ENCODE peak calls at places on chromosomes 12 and 14, in six cellular contexts. U is cardiac muscle cell; F is LoVo; K is D341Med; A is activated CD8-positive, alpha-beta T cell treated with anti-CD3 and anti-CD28 coated beads, Interleukin-2, amount 10 ng/mL, durations not matched to agents 7 days and 5 days; T is activated CD4-positive, CD25-positive, alpha-beta regulatory T cell treated with anti-CD3 and anti-CD28 coated beads, Interleukin-2, amount 50 U/mL, for 72 hours. Q is an unnamed sample.

GRCh38 chr12:6197996-6198395 is 2.2 kb upstream of the CD9 start:
- DNase-seq in U (no peak), F (no peak), A (no peak), K (no peak), T (no peak), Q (no peak)

GRCh38 chr12:68745904-68746571 is at the start of gene SLC35E3:
- DNase-seq in F (peak), U (peak), A (peak), K (peak), T (peak), Q (peak)

GRCh38 chr14:106586098-106586704 is 1059.8 kb downstream of the TMEM121 start:
- DNase-seq in U (no peak), F (peak), A (peak), T (peak), K (no peak), Q (no peak)

GRCh38 chr12:107679346-107679745 is 6.3 kb upstream of the PWP1 start:
- DNase-seq in U (no peak), F (no peak), T (no peak), A (no peak), K (no peak), Q (no peak)

GRCh38 chr12:26369588-26369987 is 174.2 kb downstream of the SSPN start:
- DNase-seq in U (peak), T (no peak), A (no peak), K (no peak), F (no peak), Q (no peak)

GRCh38 chr12:109890620-109891019 is 9.5 kb upstream of the TCHP start:
- DNase-seq in F (no peak), U (no peak), T (no peak), A (no peak), K (no peak), Q (no peak)

GRCh38 chr12:125121095-125121494 is 55.9 kb downstream of the AACS start:
- DNase-seq in T (no peak), A (no peak), U (no peak), F (no peak), K (no peak), Q (no peak)

GRCh38 chr12:3122841-3123678 is 45.9 kb downstream of the TSPAN9 start:
- DNase-seq in U (peak), F (no peak), T (no peak), A (no peak), K (no peak), Q (no peak)

GRCh38 chr14:81454572-81455218 is 54.6 kb upstream of the STON2 start:
- DNase-seq in A (no peak), F (no peak), T (no peak), K (no peak), U (no peak), Q (no peak)

GRCh38 chr12:7935773-7936581 is at the start of gene SLC2A3:
- DNase-seq in A (peak), T (peak), U (peak), F (peak), K (peak), Q (peak)

GRCh38 chr14:100434033-100434601 is 111.0 kb downstream of the SLC25A47 start:
- DNase-seq in A (no peak), K (no peak), T (no peak), F (no peak), U (no peak), Q (no peak)

GRCh38 chr12:103632554-103633216 is 45.6 kb downstream of the STAB2 start:
- DNase-seq in F (peak), T (peak), K (peak), U (peak), A (peak), Q (peak)

GRCh38 chr14:89384023-89384422 is 33.0 kb downstream of the FOXN3 start:
- DNase-seq in F (no peak), U (no peak), A (no peak), K (no peak), T (no peak), Q (no peak)

GRCh38 chr12:49091056-49091835 is 3.4 kb downstream of the DHH start:
- DNase-seq in T (peak), A (no peak), U (no peak), K (no peak), F (no peak), Q (no peak)

GRCh38 chr12:53454710-53455109 is 2.8 kb downstream of the PCBP2 start:
- DNase-seq in T (no peak), F (no peak), U (no peak), K (peak), A (no peak), Q (no peak)

GRCh38 chr12:111953455-111953854 is 59.5 kb downstream of the TMEM116 start:
- DNase-seq in T (no peak), U (peak), F (no peak), A (no peak), K (no peak), Q (no peak)

GRCh38 chr14:93987376-93987775 is 9.7 kb upstream of the CCDC197 start:
- DNase-seq in T (no peak), U (no peak), K (no peak), F (no peak), A (no peak), Q (no peak)

GRCh38 chr14:102026934-102027333 is 59.9 kb downstream of the HSP90AA1 start:
- DNase-seq in A (no peak), K (no peak), T (no peak), U (no peak), F (no peak), Q (no peak)

GRCh38 chr14:102164241-102164641 is 24.5 kb downstream of the WDR20 start:
- DNase-seq in F (no peak), T (no peak), K (no peak), U (peak), A (no peak), Q (no peak)

GRCh38 chr12:49542592-49543160 is 3.8 kb downstream of the KCNH3 start:
- DNase-seq in T (peak), A (no peak), K (no peak), F (no peak), U (no peak), Q (no peak)

GRCh38 chr14:102699416-102700110 is 77.7 kb upstream of the TRAF3 start:
- DNase-seq in K (no peak), T (no peak), A (no peak), U (no peak), F (no peak), Q (no peak)

GRCh38 chr14:89349196-89350008 is 67.6 kb downstream of the FOXN3 start:
- DNase-seq in T (no peak), F (no peak), K (peak), U (no peak), A (no peak), Q (no peak)

GRCh38 chr14:22598896-22599244 is 770 bp downstream of the ABHD4 start:
- DNase-seq in U (peak), A (peak), F (peak), K (no peak), T (no peak), Q (no peak)

GRCh38 chr14:90087433-90087832 is 25.6 kb downstream of the KCNK13 start:
- DNase-seq in U (peak), T (no peak), K (no peak), F (no peak), A (no peak), Q (peak)

GRCh38 chr12:115337693-115338543 is 653.9 kb upstream of the TBX3 start:
- DNase-seq in U (peak), K (no peak), F (peak), T (no peak), A (no peak), Q (no peak)

GRCh38 chr14:64997108-64997794 is 10.6 kb downstream of the FNTB start:
- DNase-seq in F (no peak), T (no peak), A (no peak), U (no peak), K (no peak), Q (no peak)

GRCh38 chr12:46043972-46044520 is 53.7 kb upstream of the SCAF11 start:
- DNase-seq in A (no peak), F (no peak), T (no peak), U (peak), K (no peak), Q (no peak)

Q was measured in CD14-positive monocyte.